ENCODE peak calls at places on chromosomes 3 and 15, in five cellular contexts. One of them, this sample, is unnamed.

GRCh38 chr3:153624310-153625030 is 462.4 kb downstream of the RAP2B start:
- DNase-seq in A172: no peak
- DNase-seq in progenitor cell of endocrine pancreas: no peak
- DNase-seq in astrocyte of the spinal cord: no peak
- DNase-seq in NCI-H510A treated with DMSO at 0.1 percent for 48 hours: no peak
- DNase-seq in this sample: no peak

GRCh38 chr3:107870989-107871638 is 219.7 kb downstream of the CD47 start:
- DNase-seq in A172: no peak
- DNase-seq in progenitor cell of endocrine pancreas: no peak
- DNase-seq in astrocyte of the spinal cord: no peak
- DNase-seq in NCI-H510A treated with DMSO at 0.1 percent for 48 hours: no peak
- DNase-seq in this sample: no peak

GRCh38 chr3:178257491-178257890 is 278.7 kb upstream of the KCNMB2 start:
- DNase-seq in A172: no peak
- DNase-seq in progenitor cell of endocrine pancreas: no peak
- DNase-seq in astrocyte of the spinal cord: no peak
- DNase-seq in NCI-H510A treated with DMSO at 0.1 percent for 48 hours: peak
- DNase-seq in this sample: no peak

GRCh38 chr3:179768080-179768479 is 115.2 kb downstream of the USP13 start:
- DNase-seq in A172: peak
- DNase-seq in progenitor cell of endocrine pancreas: peak
- DNase-seq in astrocyte of the spinal cord: peak
- DNase-seq in NCI-H510A treated with DMSO at 0.1 percent for 48 hours: peak
- DNase-seq in this sample: peak

GRCh38 chr15:57518779-57519410 is 72.8 kb upstream of the MYZAP start:
- DNase-seq in A172: no peak
- DNase-seq in progenitor cell of endocrine pancreas: no peak
- DNase-seq in astrocyte of the spinal cord: no peak
- DNase-seq in NCI-H510A treated with DMSO at 0.1 percent for 48 hours: no peak
- DNase-seq in this sample: no peak

GRCh38 chr3:72177075-72178050 is 392.4 kb upstream of the PROK2 start:
- DNase-seq in A172: no peak
- DNase-seq in progenitor cell of endocrine pancreas: no peak
- DNase-seq in astrocyte of the spinal cord: peak
- DNase-seq in NCI-H510A treated with DMSO at 0.1 percent for 48 hours: no peak
- DNase-seq in this sample: no peak

GRCh38 chr3:101577276-101577675 is 3.3 kb downstream of the PCNP start:
- DNase-seq in A172: no peak
- DNase-seq in progenitor cell of endocrine pancreas: no peak
- DNase-seq in astrocyte of the spinal cord: no peak
- DNase-seq in NCI-H510A treated with DMSO at 0.1 percent for 48 hours: no peak
- DNase-seq in this sample: no peak

GRCh38 chr3:164883161-164883560 is 195.1 kb downstream of the SI start:
- DNase-seq in A172: no peak
- DNase-seq in progenitor cell of endocrine pancreas: no peak
- DNase-seq in astrocyte of the spinal cord: no peak
- DNase-seq in NCI-H510A treated with DMSO at 0.1 percent for 48 hours: no peak
- DNase-seq in this sample: no peak

GRCh38 chr15:57892181-57892580 is 173.3 kb downstream of the ALDH1A2 start:
- DNase-seq in A172: no peak
- DNase-seq in progenitor cell of endocrine pancreas: no peak
- DNase-seq in astrocyte of the spinal cord: no peak
- DNase-seq in NCI-H510A treated with DMSO at 0.1 percent for 48 hours: no peak
- DNase-seq in this sample: no peak

GRCh38 chr15:89291934-89292438 is 42.6 kb downstream of the POLG start:
- DNase-seq in A172: no peak
- DNase-seq in progenitor cell of endocrine pancreas: no peak
- DNase-seq in astrocyte of the spinal cord: no peak
- DNase-seq in NCI-H510A treated with DMSO at 0.1 percent for 48 hours: no peak
- DNase-seq in this sample: no peak

This sample was measured in SHP77.